ENCODE peak calls at places on chromosome X, in seven cellular contexts. T, P, Z, Y, R, H and E are unnamed samples.

GRCh38 chrX:38805294-38806053 is 4.2 kb downstream of the MID1IP1 start:
- DNase-seq in T (no peak), P (peak), Z (peak), Y (peak), R (peak), H (peak), E (no peak)

GRCh38 chrX:66233206-66233605 is 69.2 kb downstream of the HEPH start:
- DNase-seq in T (no peak), P (no peak), Z (no peak), Y (no peak), R (no peak), H (no peak), E (no peak)

GRCh38 chrX:154602766-154603437 is 16.2 kb downstream of the CTAG1B start:
- DNase-seq in T (no peak), P (no peak), Z (no peak), Y (no peak), R (no peak), H (no peak), E (no peak)

GRCh38 chrX:13647709-13648212 is 5.2 kb upstream of the TCEANC start:
- DNase-seq in T (no peak), P (peak), Z (no peak), Y (peak), R (no peak), H (peak), E (no peak)

GRCh38 chrX:128460835-128461234 is 408.6 kb upstream of the ACTRT1 start:
- DNase-seq in T (no peak), P (no peak), Z (no peak), Y (peak), R (no peak), H (no peak), E (no peak)

GRCh38 chrX:154452823-154453222 is 5.3 kb upstream of the PLXNA3 start:
- DNase-seq in T (no peak), P (no peak), Z (no peak), Y (no peak), R (no peak), H (no peak), E (no peak)

GRCh38 chrX:63349307-63349706 is 1.8 kb downstream of the SPIN4 start:
- DNase-seq in T (no peak), P (no peak), Z (no peak), Y (peak), R (no peak), H (no peak), E (no peak)

GRCh38 chrX:36431819-36432218 is 512.3 kb downstream of the CFAP47 start:
- DNase-seq in T (no peak), P (no peak), Z (no peak), Y (no peak), R (no peak), H (no peak), E (no peak)

GRCh38 chrX:74550295-74550802 is 64.1 kb downstream of the RLIM start:
- DNase-seq in T (no peak), P (peak), Z (no peak), Y (peak), R (peak), H (peak), E (peak)

DNA sequence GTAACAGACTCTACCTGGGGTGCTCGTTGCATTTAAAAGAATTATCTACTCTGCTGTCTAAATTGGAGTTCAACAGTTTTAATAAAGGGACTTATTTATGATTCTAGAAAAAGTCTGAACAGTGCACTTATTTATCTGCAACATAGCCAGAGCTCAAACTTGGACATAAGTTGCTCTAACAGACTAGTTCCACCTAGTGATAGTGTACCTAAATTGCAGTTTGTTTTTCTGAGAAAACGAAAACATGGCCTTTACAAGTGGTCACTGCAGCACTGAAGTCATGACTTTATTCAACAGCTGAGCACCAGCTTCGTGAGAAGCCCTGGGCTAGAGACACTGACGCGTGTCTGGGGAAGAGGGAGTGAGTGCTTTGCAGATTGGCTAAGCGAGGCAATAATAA is 77.3 kb upstream of the IGSF1 start:
- DNase-seq in T (no peak), P (no peak), Z (no peak), Y (peak), R (no peak), H (no peak), E (no peak)
- TF ChIP-seq CTCF in T (no peak), P (no peak), Z (no peak), Y (no peak), R (peak), H (peak), E (no peak)

DNA sequence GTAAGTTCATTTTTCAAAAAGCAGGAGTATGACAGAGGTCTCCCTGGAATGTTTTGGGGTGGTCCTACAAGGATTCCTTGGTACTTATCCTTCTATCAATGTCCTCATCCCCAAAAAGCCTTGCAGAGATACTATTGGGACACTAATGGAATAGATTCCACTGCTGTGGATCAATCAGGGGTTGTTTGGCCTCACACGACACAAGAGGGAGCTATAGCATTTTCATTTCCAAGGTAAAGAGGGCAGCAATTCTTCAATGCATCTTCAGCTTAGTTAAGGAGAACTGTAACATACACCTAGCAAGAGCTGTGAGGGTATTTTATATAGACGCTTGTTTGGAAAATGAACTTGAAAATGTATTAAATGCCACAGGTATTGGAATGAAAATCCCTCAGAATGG is 50.9 kb downstream of the USP26 start:
- DNase-seq in T (no peak), P (no peak), Z (no peak), Y (no peak), R (peak), H (no peak), E (no peak)
- TF ChIP-seq CTCF in T (no peak), P (no peak), Z (peak), Y (no peak), R (no peak), H (no peak), E (no peak)

GRCh38 chrX:28178206-28178605 is 197.0 kb upstream of the DCAF8L1 start:
- DNase-seq in T (no peak), P (no peak), Z (no peak), Y (no peak), R (no peak), H (no peak), E (no peak)

GRCh38 chrX:28177202-28177601 is 196.0 kb upstream of the DCAF8L1 start:
- DNase-seq in T (no peak), P (no peak), Z (no peak), Y (no peak), R (peak), H (no peak), E (no peak)
- TF ChIP-seq CTCF in T (no peak), P (no peak), Z (no peak), Y (peak), R (peak), H (peak), E (peak)

GRCh38 chrX:29617725-29618124 is 597.6 kb upstream of the MAGEB2 start:
- DNase-seq in T (no peak), P (no peak), Z (no peak), Y (no peak), R (no peak), H (no peak), E (no peak)
- TF ChIP-seq CTCF in T (no peak), P (no peak), Z (peak), Y (no peak), R (no peak), H (no peak), E (no peak)

DNA sequence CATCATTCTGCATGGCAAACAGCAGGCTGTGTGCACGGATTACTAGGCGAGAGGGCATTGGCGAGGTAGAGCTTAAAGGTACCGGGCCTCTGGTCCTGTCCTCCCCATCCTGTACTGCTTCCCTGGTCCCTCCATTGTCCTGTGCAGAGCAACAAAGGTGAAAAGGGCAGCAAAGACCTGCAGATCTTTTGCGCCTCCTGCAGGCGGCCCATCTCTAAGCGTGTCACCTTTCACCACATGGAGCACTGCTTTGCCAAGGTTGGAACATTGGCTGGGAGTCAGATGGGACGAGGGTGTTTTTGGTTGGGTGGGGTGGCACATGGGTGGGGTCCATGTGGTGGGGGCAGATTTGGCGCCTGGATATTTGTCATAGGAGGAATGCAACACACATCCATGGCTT is 64.7 kb upstream of the UXT start:
- DNase-seq in T (no peak), P (no peak), Z (no peak), Y (no peak), R (peak), H (no peak), E (no peak)
- TF ChIP-seq CTCF in T (no peak), P (no peak), Z (no peak), Y (no peak), R (no peak), H (no peak), E (no peak)

GRCh38 chrX:68443155-68443868 is 10.0 kb upstream of the OPHN1 start:
- DNase-seq in T (no peak), P (peak), Z (no peak), Y (peak), R (no peak), H (no peak), E (no peak)
- TF ChIP-seq CTCF in T (no peak), P (no peak), Z (no peak), Y (no peak), R (no peak), H (no peak), E (no peak)